ENCODE peak calls at places on chromosomes 6 and 20, in nine cellular contexts. G is upper lobe of right lung, X is AG04449, W is IMR-90, N is pancreas, A is AG04450, B is fibroblast of pulmonary artery, U is dorsolateral prefrontal cortex, C is spleen. L is an unnamed sample.

GRCh38 chr6:95081231-95081630 is 496.1 kb upstream of the MANEA start:
- DNase-seq in W (no peak), A (no peak), U (no peak), B (no peak), N (no peak), C (no peak), X (no peak), G (no peak), L (no peak)

GRCh38 chr6:33691456-33692077 is 19.9 kb downstream of the UQCC2 start:
- DNase-seq in W (no peak), N (peak; percentile 45), A (no peak), C (no peak), X (no peak), B (no peak), U (no peak), G (no peak), L (no peak)

GRCh38 chr20:3080939-3081388 is 3.6 kb downstream of the AVP start:
- DNase-seq in C (peak; percentile 32), U (no peak), W (peak; percentile 18), G (no peak), B (peak; percentile 24), N (no peak), X (no peak), A (no peak), L (no peak)

GRCh38 chr20:45968081-45968671 is 3.8 kb downstream of the ZNF335 start:
- DNase-seq in U (no peak), W (no peak), B (no peak), G (peak; percentile 61), A (no peak), C (no peak), X (no peak), N (peak; percentile 66), L (no peak)

GRCh38 chr6:53728570-53729194 is 63.1 kb upstream of the KLHL31 start:
- DNase-seq in U (peak; percentile 70), C (no peak), G (no peak), N (no peak), A (peak; percentile 11), W (peak; percentile 49), B (peak; percentile 59), X (no peak), L (peak; percentile 25)

GRCh38 chr20:1369970-1370369 is 22.9 kb downstream of the FKBP1A start:
- DNase-seq in U (peak; percentile 66), A (no peak), N (no peak), W (no peak), B (no peak), X (no peak), C (no peak), G (no peak), L (no peak)

GRCh38 chr20:49579874-49580817 is 12.2 kb upstream of the PTGIS start:
- DNase-seq in W (peak; percentile 85), A (peak; percentile 60), X (peak; percentile 81), G (no peak), B (peak; percentile 72), C (peak; percentile 25), U (no peak), N (no peak), L (no peak)

GRCh38 chr6:26550250-26550993 is 12.3 kb downstream of the HMGN4 start:
- DNase-seq in U (no peak), B (peak; percentile 43), X (no peak), W (peak; percentile 13), N (peak; percentile 62), C (peak; percentile 83), G (peak; percentile 84), A (no peak), L (no peak)

GRCh38 chr6:24228681-24229255 is 102.8 kb downstream of the NRSN1 start:
- DNase-seq in X (no peak), C (no peak), G (no peak), N (no peak), A (no peak), W (peak; percentile 6), B (peak; percentile 63), U (no peak), L (no peak)

GRCh38 chr6:52937908-52938307 is 28.4 kb upstream of the GSTA3 start:
- DNase-seq in X (no peak), U (no peak), W (no peak), G (no peak), B (no peak), A (no peak), C (no peak), N (no peak), L (no peak)

GRCh38 chr6:20554326-20554725 is 20.1 kb downstream of the CDKAL1 start:
- DNase-seq in X (no peak), A (no peak), G (no peak), C (no peak), B (peak; percentile 34), U (no peak), W (no peak), N (no peak), L (no peak)

GRCh38 chr6:20559924-20560551 is 25.8 kb downstream of the CDKAL1 start:
- DNase-seq in G (no peak), U (no peak), A (no peak), B (peak; percentile 46), N (no peak), C (no peak), X (no peak), W (no peak), L (no peak)

GRCh38 chr6:20554817-20555216 is 20.6 kb downstream of the CDKAL1 start:
- DNase-seq in G (no peak), C (no peak), N (no peak), A (no peak), U (no peak), B (no peak), W (no peak), X (no peak), L (no peak)
- TF ChIP-seq CTCF in G (no peak), C (no peak), N (no peak), A (no peak), U (no peak), B (no peak), W (no peak), X (no peak), L (no peak)

GRCh38 chr20:13739726-13740649 is 44.7 kb downstream of the ESF1 start:
- DNase-seq in A (no peak), U (no peak), N (no peak), B (peak; percentile 73), C (no peak), X (no peak), W (no peak), G (no peak), L (no peak)
- TF ChIP-seq CTCF in A (no peak), U (no peak), N (no peak), B (no peak), C (no peak), X (no peak), W (no peak), G (no peak), L (no peak)

GRCh38 chr20:38294334-38294592 is 9.7 kb upstream of the BPI start:
- DNase-seq in A (no peak), X (no peak), G (no peak), N (no peak), B (no peak), W (no peak), C (no peak), U (no peak), L (no peak)

GRCh38 chr20:38291961-38292360 is 12.0 kb upstream of the BPI start:
- DNase-seq in B (no peak), X (no peak), U (no peak), A (no peak), W (no peak), C (no peak), N (no peak), G (no peak), L (no peak)

GRCh38 chr20:38293490-38294333 is 10.2 kb upstream of the BPI start:
- DNase-seq in X (no peak), W (no peak), U (no peak), G (no peak), B (no peak), C (no peak), A (no peak), N (no peak), L (no peak)

GRCh38 chr20:38291582-38291918 is 12.4 kb upstream of the BPI start:
- DNase-seq in X (no peak), B (no peak), C (no peak), A (no peak), N (no peak), U (no peak), G (no peak), W (no peak), L (no peak)

DNA sequence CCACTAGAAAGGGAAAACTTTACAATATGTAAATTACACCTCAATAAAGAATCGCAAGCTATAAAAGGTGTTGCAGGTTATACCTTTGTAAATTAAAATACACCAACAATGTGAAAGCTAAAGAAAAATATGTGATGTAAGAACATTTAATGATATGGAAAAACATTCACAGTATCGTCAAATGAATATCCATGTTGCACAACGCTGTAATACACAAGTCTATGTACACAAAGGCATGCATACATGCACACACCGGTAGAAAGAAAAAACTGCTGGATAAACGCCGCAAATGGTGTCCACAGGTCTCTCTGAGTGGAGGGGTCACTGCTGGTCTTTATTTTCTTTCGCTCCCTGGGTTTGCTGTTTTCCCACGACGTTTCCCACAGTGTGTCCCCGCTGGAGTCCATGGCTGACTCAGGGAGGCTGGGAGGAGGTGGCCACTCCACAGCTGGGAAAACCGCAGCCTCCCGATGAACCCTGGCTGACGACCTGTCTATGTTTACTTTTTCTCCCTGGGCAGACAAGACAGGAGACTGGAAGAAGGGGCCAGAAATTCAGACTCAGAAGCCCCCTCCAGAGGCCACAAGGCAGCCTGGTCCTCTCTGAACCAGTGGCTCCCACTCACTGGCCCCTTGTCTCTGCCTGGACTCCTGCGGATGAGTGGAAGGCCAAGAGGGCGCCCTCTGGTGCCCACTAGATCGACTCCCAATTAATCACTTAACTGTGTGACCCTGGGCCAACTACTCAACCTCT is 13.0 kb upstream of the BPI start:
- DNase-seq in U (no peak), B (peak; percentile 67), G (no peak), C (no peak), N (no peak), W (peak; percentile 95), A (peak; percentile 61), X (no peak), L (no peak)
- TF ChIP-seq CTCF in U (peak; percentile 26), B (peak; percentile 43), G (peak; percentile 40), C (no peak), N (no peak), W (peak; percentile 69), A (peak; percentile 58), X (peak; percentile 39), L (peak; percentile 58)

GRCh38 chr6:90214966-90215365 is 81.7 kb downstream of the BACH2 start:
- DNase-seq in C (no peak), A (no peak), G (no peak), W (no peak), X (no peak), N (no peak), U (no peak), B (no peak), L (no peak)

GRCh38 chr6:90214461-90214860 is 82.2 kb downstream of the BACH2 start:
- DNase-seq in X (no peak), W (no peak), U (no peak), N (no peak), C (no peak), A (no peak), B (no peak), G (no peak), L (no peak)

GRCh38 chr6:90217621-90218496 is 78.8 kb downstream of the BACH2 start:
- DNase-seq in A (no peak), U (no peak), W (no peak), C (no peak), B (no peak), N (no peak), G (peak; percentile 67), X (peak; percentile 16), L (no peak)

GRCh38 chr6:90219168-90219985 is 77.3 kb downstream of the BACH2 start:
- DNase-seq in A (peak; percentile 76), U (no peak), N (no peak), B (peak; percentile 74), G (no peak), W (peak; percentile 90), X (peak; percentile 63), C (no peak), L (peak; percentile 91)

GRCh38 chr6:90216081-90216977 is 80.3 kb downstream of the BACH2 start:
- DNase-seq in G (no peak), W (peak; percentile 35), U (no peak), C (peak; percentile 83), N (no peak), B (no peak), A (no peak), X (peak; percentile 9), L (no peak)
- TF ChIP-seq CTCF in G (no peak), W (no peak), U (no peak), C (no peak), N (no peak), B (no peak), A (no peak), X (no peak), L (no peak)